ENCODE peak calls at places on chromosomes 7 and 10, in five cellular contexts. J, V, Y, A and C are unnamed samples.

GRCh38 chr7:26374665-26375373 is 83.2 kb downstream of the SNX10 start:
- DNase-seq in J (no peak), V (no peak), Y (no peak), A (no peak), C (no peak)

GRCh38 chr7:42314696-42315095 is 77.7 kb upstream of the GLI3 start:
- DNase-seq in J (no peak), V (no peak), Y (no peak), A (no peak), C (no peak)

GRCh38 chr10:22103701-22104100 is 100.2 kb upstream of the DNAJC1 start:
- DNase-seq in J (no peak), V (no peak), Y (no peak), A (peak), C (no peak)

GRCh38 chr10:24882047-24882698 is 70.2 kb downstream of the PRTFDC1 start:
- DNase-seq in J (no peak), V (no peak), Y (peak), A (no peak), C (no peak)

GRCh38 chr7:99210265-99210970 is 2.5 kb upstream of the KPNA7 start:
- DNase-seq in J (no peak), V (no peak), Y (no peak), A (peak), C (no peak)

GRCh38 chr10:62380002-62380401 is 5.8 kb downstream of the ZNF365 start:
- DNase-seq in J (no peak), V (no peak), Y (peak), A (peak), C (no peak)

GRCh38 chr10:5609952-5610616 is 56.3 kb downstream of the ASB13 start:
- DNase-seq in J (no peak), V (peak), Y (no peak), A (peak), C (no peak)

GRCh38 chr10:45464958-45465567 is 91.0 kb downstream of the ALOX5 start:
- DNase-seq in J (peak), V (peak), Y (peak), A (peak), C (peak)

GRCh38 chr7:17010637-17011300 is 129.0 kb upstream of the AGR3 start:
- DNase-seq in J (no peak), V (no peak), Y (no peak), A (no peak), C (no peak)

GRCh38 chr7:77838929-77839491 is 40.4 kb downstream of the PHTF2 start:
- DNase-seq in J (no peak), V (no peak), Y (no peak), A (no peak), C (no peak)

GRCh38 chr7:101163281-101164070 is 1.9 kb downstream of the VGF start:
- DNase-seq in J (no peak), V (no peak), Y (no peak), A (peak), C (no peak)

DNA sequence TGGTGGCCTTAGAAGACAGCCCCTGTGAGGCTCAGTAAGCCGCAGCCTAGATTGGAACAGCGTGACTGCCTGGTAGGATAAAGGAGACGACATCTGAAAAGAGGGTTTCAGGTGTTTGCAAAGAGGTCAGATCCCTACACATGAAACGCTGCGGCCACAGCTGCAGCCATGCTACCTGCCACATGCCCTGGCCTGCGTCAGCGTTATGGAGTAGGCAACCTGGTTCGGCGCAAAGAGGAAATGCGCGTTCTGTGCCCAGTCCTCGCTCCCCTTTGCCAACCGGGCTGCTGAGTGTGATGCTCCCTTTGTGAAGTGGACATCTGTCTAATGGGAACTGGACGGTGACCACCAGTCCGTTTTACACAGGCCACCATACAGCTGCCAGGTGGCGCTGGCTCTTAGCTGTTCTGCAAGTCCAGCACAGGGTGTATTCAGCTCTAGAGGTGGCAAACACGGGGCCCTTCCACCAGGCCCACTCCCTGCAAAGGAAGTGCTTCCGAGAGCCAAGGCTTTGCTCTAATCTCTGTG is 160.3 kb downstream of the CELF2 start:
- DNase-seq in J (no peak), V (no peak), Y (no peak), A (no peak), C (no peak)
- TF ChIP-seq POLR2A in J (no peak), V (no peak), Y (no peak), A (no peak), C (no peak)

DNA sequence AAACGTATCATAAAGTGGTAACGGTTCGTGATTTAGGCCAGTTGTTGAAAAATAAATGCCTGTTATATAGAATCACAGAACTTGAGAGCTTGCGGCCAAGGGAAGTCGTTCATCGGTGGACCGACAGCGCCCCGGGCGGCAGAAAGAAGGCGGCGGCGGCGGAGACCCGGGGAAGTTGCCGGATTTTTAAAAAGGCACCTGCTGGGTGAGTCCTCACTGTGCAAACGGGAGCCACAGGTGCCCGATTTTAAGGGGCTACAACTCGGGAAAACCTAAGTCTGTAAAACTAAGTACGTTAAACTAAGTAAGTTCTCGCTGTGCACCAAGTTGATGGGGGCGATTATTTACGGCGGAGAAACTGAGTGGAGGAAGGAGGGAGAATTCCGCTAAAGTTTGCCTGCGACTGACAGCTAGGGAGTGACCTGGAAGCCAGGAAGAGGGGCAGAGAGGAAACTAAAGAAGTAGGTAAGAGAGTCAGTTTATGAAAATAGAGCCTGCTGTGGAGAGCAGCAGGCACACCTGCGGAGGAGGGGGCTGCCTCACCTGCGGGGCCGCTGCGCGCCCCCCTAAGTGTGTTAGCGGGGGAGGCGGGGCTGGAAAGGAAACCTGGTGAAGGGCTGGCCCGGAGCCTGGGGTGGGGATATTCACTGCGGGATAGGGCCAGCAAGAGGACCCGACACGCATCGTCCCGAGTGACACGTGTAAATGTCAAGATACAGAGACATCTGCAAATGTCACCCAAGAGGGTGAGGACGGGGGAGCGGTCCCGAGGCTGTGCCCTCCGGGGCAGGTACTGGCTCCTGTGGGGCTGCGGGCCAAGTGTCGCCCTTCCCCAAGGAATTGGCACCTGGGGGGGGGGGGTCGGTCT is 1.0 kb downstream of the ADAM12 start:
- DNase-seq in J (peak), V (peak), Y (peak), A (peak), C (peak)
- H3K4me3 ChIP-seq in J (peak), V (peak), Y (peak), A (peak), C (peak)

GRCh38 chr7:46654546-46655443 is 733.7 kb upstream of the IGFBP3 start:
- DNase-seq in J (no peak), V (no peak), Y (peak), A (peak), C (no peak)
- TF ChIP-seq CTCF in J (no peak), V (no peak), Y (no peak), A (no peak), C (no peak)

GRCh38 chr10:133347636-133348517 is 704 bp downstream of the PRAP1 start:
- DNase-seq in J (no peak), V (peak), Y (no peak), A (no peak), C (no peak)

GRCh38 chr10:133349577-133350011 is 2.4 kb downstream of the PRAP1 start:
- DNase-seq in J (no peak), V (peak), Y (no peak), A (no peak), C (no peak)

GRCh38 chr10:133350283-133350949 is 3.2 kb downstream of the PRAP1 start:
- DNase-seq in J (no peak), V (peak), Y (no peak), A (no peak), C (no peak)

GRCh38 chr10:133350950-133351329 is 3.8 kb downstream of the PRAP1 start:
- DNase-seq in J (no peak), V (peak), Y (no peak), A (no peak), C (no peak)

DNA sequence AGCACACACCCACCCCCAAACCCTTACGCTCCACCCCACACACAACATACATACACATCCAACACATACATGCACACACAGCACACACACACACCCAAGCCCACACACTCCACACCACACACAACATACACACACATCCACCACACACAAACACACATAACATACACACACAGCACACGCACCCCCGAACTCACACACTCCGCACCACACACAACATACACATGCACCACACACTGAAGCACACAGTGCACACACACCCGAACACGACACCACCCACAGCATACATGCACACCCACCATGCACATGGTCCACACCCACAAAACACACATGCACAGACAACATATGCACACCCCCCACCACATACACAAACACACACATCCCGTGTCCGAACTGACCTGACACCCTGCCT is 2.0 kb downstream of the PRAP1 start:
- DNase-seq in J (no peak), V (no peak), Y (no peak), A (no peak), C (no peak)
- TF ChIP-seq POLR2A in J (no peak), V (no peak), Y (peak), A (no peak), C (no peak)

GRCh38 chr10:95214793-95215192 is 20.8 kb downstream of the ACSM6 start:
- DNase-seq in J (no peak), V (no peak), Y (peak), A (peak), C (no peak)

GRCh38 chr10:95217476-95217875 is 23.4 kb downstream of the ACSM6 start:
- DNase-seq in J (no peak), V (no peak), Y (peak), A (no peak), C (no peak)

GRCh38 chr10:95221124-95221523 is 27.1 kb downstream of the ACSM6 start:
- DNase-seq in J (no peak), V (no peak), Y (peak), A (peak), C (no peak)

GRCh38 chr10:95225136-95225535 is 31.1 kb downstream of the ACSM6 start:
- DNase-seq in J (no peak), V (no peak), Y (no peak), A (no peak), C (no peak)

GRCh38 chr10:95220539-95220938 is 26.5 kb downstream of the ACSM6 start:
- DNase-seq in J (no peak), V (no peak), Y (no peak), A (no peak), C (no peak)
- H3K4me3 ChIP-seq in J (no peak), V (no peak), Y (no peak), A (no peak), C (no peak)

DNA sequence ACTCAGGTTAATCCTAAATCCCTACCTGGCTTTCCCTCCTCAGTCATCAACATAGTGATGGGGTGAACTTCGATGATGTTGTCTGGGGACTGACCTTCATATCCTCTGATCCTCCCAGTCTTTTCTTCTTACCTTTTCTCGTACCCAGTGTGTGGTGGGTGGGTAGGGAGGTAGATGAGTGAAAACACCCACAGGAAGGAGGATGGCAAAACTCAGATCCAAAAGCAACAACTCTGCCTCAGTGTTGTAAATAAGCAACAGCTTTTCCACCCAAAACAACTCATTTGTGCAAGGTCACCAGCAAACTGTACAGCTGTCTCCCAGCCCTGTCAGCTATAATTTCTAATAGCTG is 38.6 kb downstream of the VOPP1 start:
- DNase-seq in J (no peak), V (no peak), Y (no peak), A (no peak), C (no peak)
- TF ChIP-seq CTCF in J (no peak), V (no peak), Y (no peak), A (no peak), C (no peak)